ENCODE peak calls at places on chromosomes 11 and 22, in ten cellular contexts. S is H54, Z is ascending aorta, F is psoas muscle, Q is left ventricle myocardium superior, C is T1000, D is HFF-Myc, R is ELR, W is Calu3, N is EH. E is an unnamed sample.

GRCh38 chr11:12824281-12825041 is 150.2 kb downstream of the TEAD1 start:
- DNase-seq in D (no peak), Z (no peak), W (no peak), F (no peak), Q (peak), S (no peak), R (no peak), C (no peak), N (no peak), E (no peak)

GRCh38 chr11:95387319-95387718 is 156.3 kb upstream of the SESN3 start:
- DNase-seq in F (no peak), C (no peak), Z (no peak), N (no peak), R (no peak), Q (no peak), D (no peak), W (no peak), S (no peak), E (no peak)

GRCh38 chr11:107733518-107733917 is 21.7 kb upstream of the SLN start:
- DNase-seq in R (peak), N (peak), F (no peak), Q (no peak), S (no peak), Z (no peak), W (no peak), C (no peak), D (no peak), E (no peak)

GRCh38 chr22:44337658-44338004 is 24.9 kb upstream of the SHISAL1 start:
- DNase-seq in Z (peak), F (no peak), R (peak), S (peak), C (peak), N (peak), W (peak), Q (no peak), D (no peak), E (no peak)

GRCh38 chr11:75040167-75040770 is 51.5 kb downstream of the NEU3 start:
- DNase-seq in Q (no peak), C (no peak), F (no peak), R (no peak), W (no peak), N (no peak), S (no peak), D (no peak), Z (no peak), E (no peak)

GRCh38 chr11:2748061-2748813 is 48.4 kb upstream of the KCNQ1OT1 start:
- DNase-seq in S (no peak), Q (no peak), N (no peak), W (no peak), C (no peak), Z (no peak), D (no peak), F (peak), R (no peak), E (no peak)

GRCh38 chr11:81658722-81659121 is 1074.9 kb downstream of the FAM181B start:
- DNase-seq in S (peak), F (no peak), R (peak), D (no peak), W (no peak), Z (no peak), Q (no peak), N (no peak), C (no peak), E (peak)

GRCh38 chr11:19025799-19026406 is 34.6 kb downstream of the MRGPRX2 start:
- DNase-seq in N (peak), Z (no peak), D (no peak), C (no peak), W (no peak), F (no peak), S (no peak), R (peak), Q (peak), E (no peak)

GRCh38 chr11:2830886-2831285 is 54.7 kb downstream of the CDKN1C start:
- DNase-seq in Q (no peak), W (no peak), D (no peak), C (no peak), F (peak), S (no peak), Z (no peak), N (no peak), R (no peak), E (no peak)

GRCh38 chr11:108853864-108854263 is 189.0 kb downstream of the DDX10 start:
- DNase-seq in D (no peak), Z (no peak), F (no peak), Q (no peak), N (peak), S (no peak), R (no peak), C (no peak), W (no peak), E (no peak)

GRCh38 chr22:23893957-23894709 is at the start of gene MIF:
- DNase-seq in D (peak), N (peak), W (peak), S (peak), Q (peak), F (peak), Z (peak), C (peak), R (peak), E (peak)

E was measured in LNCaP clone FGC.